ENCODE peak calls at places on chromosomes 16 and 17, in six cellular contexts. U is lower leg skin; Y is OCI-LY7; J is prostate gland; O is choroid plexus epithelial cell; A is CD4-positive, alpha-beta memory T cell. D is an unnamed sample.

GRCh38 chr17:10976401-10976800 is 138.5 kb upstream of the PIRT start:
- DNase-seq in U (no peak), A (no peak), O (no peak), J (no peak), Y (no peak), D (no peak)

GRCh38 chr16:73047536-73048291 is at the start of gene ZFHX3:
- DNase-seq in Y (peak; percentile 40), U (peak; percentile 96), J (peak; percentile 78), A (peak; percentile 33), O (peak; percentile 55), D (peak; percentile 63)

GRCh38 chr17:47297661-47298400 is 25.9 kb upstream of the EFCAB13 start:
- DNase-seq in A (no peak), U (no peak), J (no peak), Y (no peak), O (peak; percentile 47), D (no peak)

GRCh38 chr17:2435181-2435741 is 34.4 kb upstream of the MNT start:
- DNase-seq in J (no peak), O (peak; percentile 38), A (no peak), U (peak; percentile 56), Y (no peak), D (no peak)

GRCh38 chr16:83574388-83574787 is 233.4 kb upstream of the HSBP1 start:
- DNase-seq in U (peak; percentile 32), Y (no peak), A (no peak), J (no peak), O (peak; percentile 43), D (no peak)

GRCh38 chr16:53334581-53334980 is 99.7 kb upstream of the RBL2 start:
- DNase-seq in Y (no peak), O (no peak), J (no peak), A (no peak), U (no peak), D (no peak)

GRCh38 chr16:82761236-82761635 is 134.5 kb downstream of the CDH13 start:
- DNase-seq in A (no peak), U (peak; percentile 97), J (peak; percentile 76), O (peak; percentile 85), Y (no peak), D (no peak)

GRCh38 chr16:85348921-85349334 is 236.7 kb upstream of the CIBAR2 start:
- DNase-seq in U (no peak), O (no peak), J (no peak), A (no peak), Y (no peak), D (peak; percentile 76)

GRCh38 chr17:74274060-74274702 is at the start of gene DNAI2:
- DNase-seq in O (no peak), U (no peak), Y (no peak), A (peak; percentile 58), J (no peak), D (no peak)

GRCh38 chr17:59406808-59407381 is 75.4 kb downstream of the YPEL2 start:
- DNase-seq in O (peak; percentile 83), U (no peak), A (no peak), J (no peak), Y (no peak), D (no peak)

GRCh38 chr17:12737740-12738469 is 51.4 kb upstream of the ARHGAP44 start:
- DNase-seq in Y (no peak), U (no peak), A (no peak), J (peak; percentile 15), O (peak; percentile 15), D (no peak)

GRCh38 chr17:8836821-8837426 is 30.6 kb downstream of the PIK3R6 start:
- DNase-seq in O (no peak), Y (no peak), A (no peak), J (no peak), U (peak; percentile 75), D (no peak)

GRCh38 chr16:7366041-7366440 is 33.4 kb downstream of the RBFOX1 start:
- DNase-seq in U (no peak), A (no peak), J (no peak), O (no peak), Y (no peak), D (no peak)

GRCh38 chr17:50323060-50323459 is 22.9 kb upstream of the XYLT2 start:
- DNase-seq in J (no peak), Y (no peak), O (no peak), U (no peak), A (no peak), D (no peak)

GRCh38 chr16:1026057-1026783 is 44.6 kb downstream of the SOX8 start:
- DNase-seq in J (no peak), O (no peak), Y (no peak), A (no peak), U (no peak), D (no peak)

GRCh38 chr17:4172356-4172755 is 29.4 kb downstream of the CYB5D2 start:
- DNase-seq in A (no peak), J (no peak), U (no peak), Y (no peak), O (no peak), D (no peak)

GRCh38 chr16:49514391-49514980 is 140.9 kb downstream of the C16orf78 start:
- DNase-seq in U (no peak), O (no peak), A (no peak), Y (no peak), J (no peak), D (no peak)

GRCh38 chr17:64707077-64707591 is 45.0 kb upstream of the SMURF2 start:
- DNase-seq in O (peak; percentile 93), J (peak; percentile 64), U (peak; percentile 97), A (no peak), Y (no peak), D (peak; percentile 92)

GRCh38 chr16:1519831-1520230 is 13.6 kb upstream of the TMEM204 start:
- DNase-seq in J (no peak), U (no peak), A (no peak), O (no peak), Y (no peak), D (no peak)

GRCh38 chr17:55436224-55437164 is 14.9 kb upstream of the MMD start:
- DNase-seq in J (no peak), U (no peak), A (no peak), O (no peak), Y (no peak), D (no peak)

GRCh38 chr17:61461967-61462733 is 9.9 kb downstream of the TBX4 start:
- DNase-seq in A (no peak), J (no peak), U (peak; percentile 81), O (no peak), Y (no peak), D (no peak)
- H3K4me3 ChIP-seq in A (no peak overlapping the region), J (peak overlapping the region; percentile 13), U (no peak overlapping the region), O (no peak overlapping the region), Y (peak overlapping the region; percentile 10), D (no peak overlapping the region)

GRCh38 chr17:31835984-31836383 is 23.1 kb downstream of the COPRS start:
- DNase-seq in A (no peak), U (no peak), J (no peak), Y (no peak), O (no peak), D (no peak)

GRCh38 chr17:31838641-31839225 is 20.3 kb downstream of the COPRS start:
- DNase-seq in A (no peak), J (no peak), Y (no peak), O (peak; percentile 41), U (no peak), D (no peak)

GRCh38 chr17:31830971-31831755 is 27.9 kb downstream of the COPRS start:
- DNase-seq in O (peak; percentile 54), A (no peak), J (no peak), U (no peak), Y (no peak), D (no peak)

GRCh38 chr17:31832748-31833147 is 26.3 kb downstream of the COPRS start:
- DNase-seq in O (no peak), J (no peak), U (no peak), Y (no peak), A (no peak), D (no peak)

DNA sequence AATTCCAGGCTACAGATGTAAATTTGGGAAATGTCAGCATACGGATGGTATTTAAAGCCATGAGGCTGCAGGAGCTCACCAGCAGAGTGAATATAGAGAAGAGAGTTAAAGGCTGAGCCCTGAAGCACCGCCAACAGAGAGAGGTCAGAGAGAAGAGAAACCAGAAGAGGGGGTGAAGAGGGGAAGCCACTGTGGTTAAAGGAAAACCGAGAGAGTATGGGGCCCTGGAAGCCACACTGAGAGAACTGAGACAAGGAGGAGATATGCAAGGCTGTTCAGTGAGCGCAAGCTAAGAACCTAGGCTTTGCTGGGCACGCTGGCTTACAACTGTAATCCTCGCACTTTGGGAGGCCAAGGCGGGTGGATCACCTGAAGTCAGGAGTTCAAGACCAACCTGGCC is 24.6 kb downstream of the COPRS start:
- DNase-seq in U (no peak), O (peak; percentile 41), J (no peak), A (no peak), Y (no peak), D (no peak)
- H3K4me3 ChIP-seq in U (no peak overlapping the region), O (no peak overlapping the region), J (no peak overlapping the region), A (no peak overlapping the region), Y (no peak overlapping the region), D (no peak overlapping the region)

GRCh38 chr17:19743101-19744100 is 4.7 kb downstream of the ALDH3A1 start:
- DNase-seq in A (no peak), U (no peak), J (no peak), Y (no peak), O (no peak), D (no peak)

GRCh38 chr17:19746517-19746916 is 1.6 kb downstream of the ALDH3A1 start:
- DNase-seq in A (no peak), U (no peak), J (no peak), O (no peak), Y (no peak), D (no peak)

GRCh38 chr17:19744922-19745757 is 3.0 kb downstream of the ALDH3A1 start:
- DNase-seq in J (peak; percentile 91), A (peak; percentile 80), U (peak; percentile 98), Y (peak; percentile 73), O (peak; percentile 79), D (peak; percentile 86)

GRCh38 chr17:19742495-19742894 is 5.6 kb downstream of the ALDH3A1 start:
- DNase-seq in J (no peak), A (no peak), U (no peak), Y (no peak), O (no peak), D (no peak)

GRCh38 chr17:19744492-19744891 is 3.6 kb downstream of the ALDH3A1 start:
- DNase-seq in J (no peak), O (no peak), Y (no peak), U (no peak), A (no peak), D (no peak)
- H3K4me3 ChIP-seq in J (peak overlapping the region; percentile 53), O (peak overlapping the region; percentile 31), Y (peak overlapping the region; percentile 58), U (no peak overlapping the region), A (no peak overlapping the region), D (peak overlapping the region; percentile 42)

DNA sequence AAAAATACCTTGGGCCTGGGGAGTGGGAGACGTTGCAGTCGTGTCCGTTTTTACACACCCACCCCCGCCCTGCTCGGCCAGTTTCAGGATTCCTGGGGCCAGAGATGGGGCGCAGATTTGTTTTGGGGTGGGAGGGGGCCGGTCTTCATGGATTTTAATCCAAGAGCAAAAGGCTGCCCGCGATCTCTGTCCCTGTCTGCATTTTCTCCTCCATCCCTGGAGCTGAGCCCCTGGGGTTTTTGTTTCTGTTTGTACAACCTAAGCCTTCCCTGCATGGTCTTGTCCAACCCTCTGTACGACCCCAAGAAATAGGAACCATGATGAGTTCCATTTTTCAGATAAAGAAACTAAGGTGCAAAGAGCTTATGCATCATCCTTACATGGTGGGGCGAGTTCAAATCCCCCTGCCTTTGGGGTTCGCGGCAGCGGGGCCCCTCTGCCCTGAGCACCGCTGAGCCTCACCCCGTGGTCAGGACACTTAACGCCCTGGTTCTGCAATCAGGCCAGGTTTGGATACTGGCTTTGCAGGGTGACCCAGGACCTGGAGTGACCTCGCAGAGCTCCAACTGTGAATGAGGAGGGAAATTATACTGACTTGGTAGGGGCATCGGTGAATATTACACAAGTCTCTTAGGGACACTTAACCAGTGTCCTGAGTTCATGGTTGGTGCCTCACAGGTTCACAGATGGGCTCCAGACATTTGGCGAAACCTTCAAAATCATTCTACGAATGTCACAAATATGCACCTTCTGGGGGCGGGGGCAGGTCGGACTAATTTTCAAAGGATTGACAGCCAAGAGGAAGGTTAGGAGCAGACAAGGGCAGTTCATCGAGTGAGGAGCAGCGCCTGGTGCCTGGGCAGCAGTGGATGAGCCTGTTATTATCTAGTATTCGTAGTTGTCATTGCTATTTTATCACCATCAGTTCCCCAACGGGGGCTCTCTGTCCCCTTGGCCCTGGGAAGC is 4.1 kb upstream of the FOXF1 start:
- DNase-seq in J (no peak), A (no peak), U (no peak), Y (no peak), O (no peak), D (no peak)
- H3K4me3 ChIP-seq in J (peak overlapping the region; percentile 21), A (no peak overlapping the region), U (no peak overlapping the region), Y (no peak overlapping the region), O (no peak overlapping the region), D (peak overlapping the region; percentile 1)